ENCODE peak calls at places on chromosome 5, in seven cellular contexts. W is hepatocyte, O is fibroblast of lung, L is PC-9, V is OCI-LY7, N is IMR-90, H is HCT116. G is an unnamed sample. For H3K9me3, the result is how much of the 10 kb centered on the place peaks cover.

GRCh38 chr5:33283243-33283642 is 157.5 kb upstream of the TARS1 start:
- DNase-seq in W (no peak), O (no peak), L (no peak), V (no peak), N (no peak), H (no peak), G (no peak)

GRCh38 chr5:174532453-174533126 is 191.8 kb upstream of the MSX2 start:
- DNase-seq in W (peak), O (peak), L (peak), V (no peak), N (peak), H (peak), G (peak)

GRCh38 chr5:143782588-143783386 is 29.2 kb upstream of the HMHB1 start:
- DNase-seq in W (no peak), O (peak), L (no peak), V (no peak), N (no peak), H (no peak), G (peak)

GRCh38 chr5:72383280-72384205 is 63.4 kb downstream of the PTCD2 start:
- DNase-seq in W (no peak), O (peak), L (no peak), V (no peak), N (peak), H (no peak), G (no peak)

GRCh38 chr5:31703757-31704156 is 64.8 kb downstream of the PDZD2 start:
- DNase-seq in W (no peak), O (no peak), L (no peak), V (no peak), N (no peak), H (no peak), G (no peak)

GRCh38 chr5:79225026-79225425 is 10.9 kb upstream of the JMY start:
- DNase-seq in W (no peak), O (peak), L (no peak), V (no peak), N (peak), H (no peak), G (no peak)

GRCh38 chr5:88732181-88732633 is 150.8 kb downstream of the MEF2C start:
- DNase-seq in W (no peak), O (peak), L (no peak), V (peak), N (no peak), H (no peak), G (no peak)

GRCh38 chr5:1515311-1515920 is 8.3 kb downstream of the LPCAT1 start:
- DNase-seq in W (no peak), O (no peak), L (no peak), V (no peak), N (no peak), H (no peak), G (no peak)

GRCh38 chr5:6634327-6634713 is 1.1 kb downstream of the SRD5A1 start:
- DNase-seq in W (no peak), O (no peak), L (no peak), V (peak), N (no peak), H (no peak), G (peak)

GRCh38 chr5:98804066-98804465 is 30.6 kb downstream of the RGMB start:
- DNase-seq in W (no peak), O (no peak), L (no peak), V (no peak), N (no peak), H (no peak), G (no peak)

GRCh38 chr5:124824637-124825158 is 78.3 kb upstream of the ZNF608 start:
- DNase-seq in W (no peak), O (peak), L (no peak), V (no peak), N (peak), H (no peak), G (no peak)

GRCh38 chr5:8829322-8830029 is 716.4 kb downstream of the SEMA5A start:
- DNase-seq in W (peak), O (peak), L (no peak), V (no peak), N (peak), H (no peak), G (no peak)

GRCh38 chr5:169300468-169301385 is at the start of gene SLIT3:
- DNase-seq in W (peak), O (peak), L (no peak), V (no peak), N (peak), H (no peak), G (peak)
- TF ChIP-seq CTCF in W (no peak), O (no peak), L (no peak), V (no peak), N (no peak), H (no peak), G (no peak)

DNA sequence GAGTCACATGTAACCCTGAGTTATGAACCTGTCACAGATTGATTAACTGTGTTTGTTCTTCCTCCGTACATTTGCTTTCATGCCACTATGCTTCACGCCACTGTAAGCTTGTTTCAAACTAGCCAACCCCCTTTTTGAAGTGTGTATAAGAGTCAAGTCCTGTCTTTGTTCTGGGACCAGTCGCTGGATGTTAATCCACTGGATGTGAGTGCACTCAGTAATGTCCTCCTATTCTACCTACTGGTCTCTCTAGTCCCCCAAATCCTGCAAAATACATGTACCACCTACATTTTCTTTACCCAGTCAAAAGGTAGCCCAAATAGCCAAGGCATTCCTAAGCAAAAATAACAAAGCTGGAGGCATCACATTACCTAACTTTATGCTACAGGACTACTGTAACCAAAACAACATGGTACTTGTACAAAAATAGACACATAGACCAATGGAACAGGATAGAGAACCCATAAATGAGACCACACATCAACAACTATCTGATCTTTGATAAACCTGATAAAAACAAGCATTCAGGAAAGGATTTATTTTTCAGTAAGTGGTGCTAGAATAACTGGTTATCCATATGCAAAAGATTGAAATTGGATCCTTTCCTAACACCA is 1139.1 kb upstream of the SEMA6A start:
- DNase-seq in W (no peak), O (no peak), L (no peak), V (peak), N (no peak), H (peak), G (no peak)
- H3K9me3 ChIP-seq in W (under half), O (under half), L (under half), V (under half), N (under half), H (under half), G (under half)

GRCh38 chr5:93303291-93303691 is 277.7 kb downstream of the NR2F1-AS1 start:
- DNase-seq in W (no peak), O (peak), L (no peak), V (no peak), N (no peak), H (no peak), G (no peak)

GRCh38 chr5:93300945-93301344 is 280.1 kb downstream of the NR2F1-AS1 start:
- DNase-seq in W (no peak), O (no peak), L (no peak), V (no peak), N (no peak), H (no peak), G (no peak)

GRCh38 chr5:93299596-93300308 is 281.3 kb downstream of the NR2F1-AS1 start:
- DNase-seq in W (no peak), O (peak), L (no peak), V (no peak), N (no peak), H (no peak), G (peak)

GRCh38 chr5:93302711-93303110 is 278.3 kb downstream of the NR2F1-AS1 start:
- DNase-seq in W (no peak), O (peak), L (no peak), V (no peak), N (no peak), H (no peak), G (no peak)

DNA sequence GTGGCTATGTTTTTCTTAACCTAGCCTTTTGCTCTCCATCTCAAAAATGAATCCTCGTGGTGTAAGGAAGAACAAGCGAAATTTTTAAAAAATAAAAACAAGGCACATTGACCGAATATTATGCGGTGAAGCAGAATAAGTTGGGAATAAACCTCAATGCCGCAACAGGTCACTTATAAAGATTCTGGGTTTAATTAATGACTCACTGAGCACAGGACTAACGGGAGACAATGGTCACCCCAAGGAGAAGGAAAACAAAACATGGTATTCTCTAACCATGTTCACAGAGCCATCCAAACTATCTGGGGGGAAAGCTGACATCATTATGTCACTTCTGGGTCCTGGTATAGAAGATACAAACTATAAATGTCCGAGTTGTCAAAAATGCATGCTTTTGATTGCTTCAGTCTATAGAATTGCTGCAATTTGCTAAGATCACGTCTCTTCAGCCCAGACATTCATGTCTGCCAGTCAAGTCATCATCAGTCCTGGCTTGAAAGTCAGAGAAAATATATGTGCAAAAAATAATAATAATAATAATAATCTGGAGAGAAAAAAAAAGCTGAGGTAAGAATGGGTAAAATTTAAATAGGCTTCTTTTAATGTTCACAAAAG is 280.6 kb downstream of the NR2F1-AS1 start:
- DNase-seq in W (no peak), O (peak), L (no peak), V (no peak), N (no peak), H (no peak), G (peak)
- H2AFZ ChIP-seq in W (no peak), O (no peak), L (no peak), V (no peak), N (no peak), H (no peak), G (no peak)

DNA sequence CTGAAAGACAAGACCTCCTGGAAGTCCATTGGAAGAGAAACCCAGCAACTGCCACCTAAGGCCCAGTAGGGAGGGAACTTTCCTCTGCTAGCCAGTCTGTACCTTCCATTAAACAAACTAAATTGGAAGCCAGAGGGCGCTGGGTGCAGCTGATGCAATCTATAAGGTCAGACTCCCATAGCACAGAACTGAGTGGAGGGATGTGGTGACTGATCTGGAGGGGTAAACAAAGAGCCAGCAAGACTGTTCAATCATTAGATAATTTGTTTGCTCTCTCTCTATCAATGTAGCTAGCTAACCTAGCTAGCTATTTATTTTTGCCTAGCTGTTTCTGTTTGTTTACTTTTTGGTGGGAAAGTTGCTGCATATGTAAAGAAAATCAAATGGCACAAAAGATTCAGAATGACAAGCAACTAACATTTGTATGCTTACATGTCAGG is 291.8 kb upstream of the DAB2 start:
- DNase-seq in W (peak), O (peak), L (peak), V (peak), N (peak), H (peak), G (peak)
- TF ChIP-seq CTCF in W (peak), O (peak), L (peak), V (peak), N (peak), H (peak), G (peak)

G was measured in neural progenitor cell.